ENCODE peak calls at places on chromosomes 13 and 19, in four cellular contexts. One of them, this sample, is unnamed. For H3K36me3 and H3K27me3, the result is how much of the 10 kb centered on the place peaks cover.

GRCh38 chr13:111076156-111077013 is 38.7 kb upstream of the ARHGEF7 start:
- DNase-seq in breast epithelium: no peak
- DNase-seq in H7: no peak
- DNase-seq in heart left ventricle: no peak
- DNase-seq in this sample: no peak

GRCh38 chr19:16371540-16371986 is 46.9 kb downstream of the KLF2 start:
- DNase-seq in breast epithelium: no peak
- DNase-seq in H7: no peak
- DNase-seq in heart left ventricle: peak
- DNase-seq in this sample: no peak

GRCh38 chr13:91714726-91715334 is 316.4 kb downstream of the GPC5 start:
- DNase-seq in breast epithelium: no peak
- DNase-seq in H7: no peak
- DNase-seq in heart left ventricle: no peak
- DNase-seq in this sample: no peak

GRCh38 chr13:79044415-79044814 is 361.6 kb downstream of the RBM26 start:
- DNase-seq in breast epithelium: no peak
- DNase-seq in H7: no peak
- DNase-seq in heart left ventricle: no peak
- DNase-seq in this sample: no peak

GRCh38 chr13:108121406-108121805 is 93.9 kb downstream of the LIG4 start:
- DNase-seq in breast epithelium: no peak
- DNase-seq in H7: peak
- DNase-seq in heart left ventricle: no peak
- DNase-seq in this sample: no peak

GRCh38 chr13:43567608-43568007 is 219.2 kb downstream of the ENOX1 start:
- DNase-seq in breast epithelium: no peak
- DNase-seq in H7: no peak
- DNase-seq in heart left ventricle: no peak
- DNase-seq in this sample: no peak

GRCh38 chr13:37403776-37404497 is 194.6 kb downstream of the POSTN start:
- DNase-seq in breast epithelium: no peak
- DNase-seq in H7: no peak
- DNase-seq in heart left ventricle: no peak
- DNase-seq in this sample: no peak

GRCh38 chr13:96053003-96053703 is at the start of gene UGGT2:
- DNase-seq in breast epithelium: peak
- DNase-seq in H7: peak
- DNase-seq in heart left ventricle: peak
- DNase-seq in this sample: peak

GRCh38 chr19:4970558-4971423 is 1.9 kb downstream of the KDM4B start:
- DNase-seq in breast epithelium: no peak
- DNase-seq in H7: peak
- DNase-seq in heart left ventricle: peak
- DNase-seq in this sample: no peak

GRCh38 chr19:44879309-44880065 is 11.6 kb upstream of the TOMM40 start:
- DNase-seq in breast epithelium: no peak
- DNase-seq in H7: peak
- DNase-seq in heart left ventricle: no peak
- DNase-seq in this sample: no peak

GRCh38 chr19:44874317-44874716 is 16.7 kb upstream of the TOMM40 start:
- DNase-seq in breast epithelium: no peak
- DNase-seq in H7: peak
- DNase-seq in heart left ventricle: no peak
- DNase-seq in this sample: no peak

GRCh38 chr19:44875666-44876418 is 15.2 kb upstream of the TOMM40 start:
- DNase-seq in breast epithelium: no peak
- DNase-seq in H7: peak
- DNase-seq in heart left ventricle: no peak
- DNase-seq in this sample: no peak

GRCh38 chr19:44878119-44878865 is 12.8 kb upstream of the TOMM40 start:
- DNase-seq in breast epithelium: no peak
- DNase-seq in H7: peak
- DNase-seq in heart left ventricle: no peak
- DNase-seq in this sample: no peak

DNA sequence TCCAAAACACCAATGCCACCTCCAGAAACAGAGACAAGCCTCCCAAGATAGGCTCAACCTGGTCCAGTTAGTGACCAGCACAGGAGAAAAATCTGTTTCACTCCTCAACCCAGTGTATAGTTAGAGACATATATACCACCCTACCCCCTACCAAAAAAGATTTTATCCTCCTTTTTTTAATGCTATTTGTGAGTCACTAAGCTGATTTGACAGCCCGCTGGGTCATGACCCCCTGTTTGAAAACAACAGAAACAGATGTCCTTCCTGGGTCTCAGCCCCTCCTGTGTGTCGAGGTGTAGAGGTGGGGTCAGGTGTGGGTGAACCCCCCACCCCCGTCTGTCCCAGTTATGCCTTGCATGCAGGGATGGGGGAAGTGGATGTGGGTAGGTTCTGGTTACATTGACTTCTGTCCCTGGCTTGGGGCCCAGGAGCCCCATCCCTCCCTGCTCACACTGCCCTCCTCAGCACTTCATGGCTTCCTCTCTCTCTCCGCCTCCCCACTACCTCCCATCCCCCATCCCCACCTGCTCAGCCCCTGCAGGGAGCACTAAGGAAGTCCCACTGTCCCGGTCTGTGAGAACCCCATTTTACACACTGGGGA is 14.0 kb upstream of the TOMM40 start:
- DNase-seq in breast epithelium: no peak
- DNase-seq in H7: peak
- DNase-seq in heart left ventricle: no peak
- DNase-seq in this sample: no peak
- H3K36me3 ChIP-seq in breast epithelium: under half
- H3K36me3 ChIP-seq in H7: half or more
- H3K36me3 ChIP-seq in heart left ventricle: half or more
- H3K36me3 ChIP-seq in this sample: under half

DNA sequence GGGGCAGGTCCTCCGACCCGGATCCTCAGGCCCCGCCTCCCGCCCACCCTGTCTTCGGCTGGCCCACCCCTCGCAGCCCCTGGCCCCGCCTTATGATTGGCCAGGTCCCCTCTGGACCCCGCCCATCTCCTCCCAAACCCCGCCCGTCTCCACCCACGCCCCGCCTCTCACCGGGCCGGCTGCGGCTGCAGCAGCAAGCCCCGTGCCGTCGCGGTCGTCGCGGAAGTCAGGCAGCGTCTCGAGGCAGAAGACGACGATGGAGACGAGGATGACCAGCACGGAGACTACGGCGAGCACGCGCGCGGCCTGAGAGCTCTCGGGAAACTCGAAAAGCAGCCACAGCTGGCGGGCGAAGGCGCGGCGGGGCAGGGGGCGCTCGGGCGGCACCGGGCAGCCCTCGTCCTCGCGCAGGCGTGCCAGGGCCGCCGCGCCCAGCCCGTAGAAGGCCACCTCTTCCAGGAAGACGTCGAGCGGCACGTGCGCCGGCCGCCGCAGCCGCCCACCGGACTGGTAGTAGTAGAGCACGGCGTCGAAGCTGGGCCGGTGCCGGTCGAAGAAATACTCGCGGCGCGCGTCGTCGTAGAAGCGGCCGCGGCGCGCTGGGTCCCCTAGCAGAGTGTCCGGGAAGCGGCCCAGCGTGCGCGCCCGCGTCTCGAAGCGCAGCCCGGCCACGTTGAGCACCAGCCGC is 495 bp downstream of the KCNA7 start:
- DNase-seq in breast epithelium: no peak
- DNase-seq in H7: peak
- DNase-seq in heart left ventricle: no peak
- DNase-seq in this sample: no peak
- H3K27me3 ChIP-seq in breast epithelium: under half
- H3K27me3 ChIP-seq in H7: half or more
- H3K27me3 ChIP-seq in heart left ventricle: under half
- H3K27me3 ChIP-seq in this sample: under half

GRCh38 chr13:72886272-72887062 is 104.5 kb downstream of the PIBF1 start:
- DNase-seq in breast epithelium: no peak
- DNase-seq in H7: no peak
- DNase-seq in heart left ventricle: no peak
- DNase-seq in this sample: no peak

GRCh38 chr13:72889496-72889895 is 107.6 kb downstream of the PIBF1 start:
- DNase-seq in breast epithelium: no peak
- DNase-seq in H7: no peak
- DNase-seq in heart left ventricle: no peak
- DNase-seq in this sample: no peak

GRCh38 chr13:72896869-72897268 is 114.9 kb downstream of the PIBF1 start:
- DNase-seq in breast epithelium: no peak
- DNase-seq in H7: no peak
- DNase-seq in heart left ventricle: no peak
- DNase-seq in this sample: no peak

GRCh38 chr13:72890546-72890945 is 108.6 kb downstream of the PIBF1 start:
- DNase-seq in breast epithelium: no peak
- DNase-seq in H7: no peak
- DNase-seq in heart left ventricle: no peak
- DNase-seq in this sample: no peak

DNA sequence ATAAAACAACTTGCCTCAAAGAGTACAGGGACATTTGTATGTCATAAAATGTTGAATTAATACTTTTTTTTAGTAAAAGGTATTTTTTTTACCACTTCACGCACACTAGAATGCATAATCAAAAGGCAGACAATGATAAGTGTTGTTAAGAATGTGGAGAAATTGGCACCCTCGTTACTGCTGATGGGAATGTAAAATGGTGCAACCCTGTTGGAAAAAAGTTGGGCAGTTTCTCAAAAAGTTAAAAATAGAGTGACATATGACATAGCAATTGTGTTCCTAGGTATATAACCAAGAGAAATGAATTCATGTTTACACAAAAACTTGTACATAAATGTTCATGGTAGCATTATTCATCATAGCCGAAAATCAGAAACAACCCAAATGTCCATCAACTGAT is 109.5 kb downstream of the PIBF1 start:
- DNase-seq in breast epithelium: no peak
- DNase-seq in H7: no peak
- DNase-seq in heart left ventricle: no peak
- DNase-seq in this sample: no peak
- H3K4me3 ChIP-seq in breast epithelium: no peak
- H3K4me3 ChIP-seq in H7: no peak
- H3K4me3 ChIP-seq in heart left ventricle: no peak
- H3K4me3 ChIP-seq in this sample: no peak

GRCh38 chr19:48471836-48472235 is 2.7 kb downstream of the CYTH2 start:
- DNase-seq in breast epithelium: no peak
- DNase-seq in H7: no peak
- DNase-seq in heart left ventricle: no peak
- DNase-seq in this sample: no peak
- H3K36me3 ChIP-seq in breast epithelium: under half
- H3K36me3 ChIP-seq in H7: half or more
- H3K36me3 ChIP-seq in heart left ventricle: half or more
- H3K36me3 ChIP-seq in this sample: half or more

GRCh38 chr13:30736461-30736860 is 1.1 kb downstream of the ALOX5AP start:
- DNase-seq in breast epithelium: no peak
- DNase-seq in H7: no peak
- DNase-seq in heart left ventricle: no peak
- DNase-seq in this sample: no peak
- H3K27me3 ChIP-seq in breast epithelium: under half
- H3K27me3 ChIP-seq in H7: under half
- H3K27me3 ChIP-seq in heart left ventricle: under half
- H3K27me3 ChIP-seq in this sample: under half

GRCh38 chr19:50459638-50460037 is 16.7 kb upstream of the EMC10 start:
- DNase-seq in breast epithelium: no peak
- DNase-seq in H7: no peak
- DNase-seq in heart left ventricle: no peak
- DNase-seq in this sample: no peak

GRCh38 chr19:50457300-50457699 is 19.0 kb upstream of the EMC10 start:
- DNase-seq in breast epithelium: no peak
- DNase-seq in H7: no peak
- DNase-seq in heart left ventricle: no peak
- DNase-seq in this sample: no peak

GRCh38 chr19:50460161-50460765 is 16.0 kb upstream of the EMC10 start:
- DNase-seq in breast epithelium: no peak
- DNase-seq in H7: no peak
- DNase-seq in heart left ventricle: no peak
- DNase-seq in this sample: no peak

GRCh38 chr19:50459067-50459456 is 17.2 kb upstream of the EMC10 start:
- DNase-seq in breast epithelium: no peak
- DNase-seq in H7: no peak
- DNase-seq in heart left ventricle: no peak
- DNase-seq in this sample: no peak

GRCh38 chr19:50458396-50459066 is 17.8 kb upstream of the EMC10 start:
- DNase-seq in breast epithelium: no peak
- DNase-seq in H7: peak
- DNase-seq in heart left ventricle: no peak
- DNase-seq in this sample: no peak
- H3K4me3 ChIP-seq in breast epithelium: no peak
- H3K4me3 ChIP-seq in H7: no peak
- H3K4me3 ChIP-seq in heart left ventricle: no peak
- H3K4me3 ChIP-seq in this sample: no peak

DNA sequence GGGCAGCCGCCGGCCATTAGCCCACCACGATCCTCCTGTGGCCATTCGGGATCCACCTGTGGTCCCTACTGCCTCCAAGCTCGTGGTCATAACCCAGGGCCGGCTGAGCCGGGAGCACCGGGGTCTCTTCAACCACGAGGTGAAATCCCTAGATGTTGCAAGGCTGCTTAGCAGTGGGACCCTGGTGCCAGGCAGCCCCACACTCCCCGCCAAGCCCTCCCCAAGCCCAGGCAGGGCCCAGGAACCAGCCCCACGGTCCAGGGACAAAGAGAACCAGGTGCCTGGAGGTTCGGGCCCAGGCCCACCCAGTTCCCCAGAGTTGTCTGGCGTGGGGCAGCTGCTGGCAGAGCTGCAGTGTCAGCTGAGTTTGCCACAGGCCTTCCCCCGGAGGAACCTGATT is 3.4 kb upstream of the TMEM145 start:
- DNase-seq in breast epithelium: no peak
- DNase-seq in H7: no peak
- DNase-seq in heart left ventricle: no peak
- DNase-seq in this sample: no peak
- H3K36me3 ChIP-seq in breast epithelium: under half
- H3K36me3 ChIP-seq in H7: under half
- H3K36me3 ChIP-seq in heart left ventricle: under half
- H3K36me3 ChIP-seq in this sample: under half

GRCh38 chr13:94710081-94710809 is 2.1 kb downstream of the SOX21 start:
- DNase-seq in breast epithelium: no peak
- DNase-seq in H7: peak
- DNase-seq in heart left ventricle: no peak
- DNase-seq in this sample: no peak
- H3K27me3 ChIP-seq in breast epithelium: under half
- H3K27me3 ChIP-seq in H7: half or more
- H3K27me3 ChIP-seq in heart left ventricle: half or more
- H3K27me3 ChIP-seq in this sample: half or more

GRCh38 chr13:77309254-77309653 is 17.6 kb downstream of the MYCBP2 start:
- DNase-seq in breast epithelium: no peak
- DNase-seq in H7: no peak
- DNase-seq in heart left ventricle: no peak
- DNase-seq in this sample: no peak
- H3K4me3 ChIP-seq in breast epithelium: no peak
- H3K4me3 ChIP-seq in H7: no peak
- H3K4me3 ChIP-seq in heart left ventricle: no peak
- H3K4me3 ChIP-seq in this sample: no peak